ENCODE peak calls at places on chromosomes 6 and 20, in four cellular contexts. L is dorsolateral prefrontal cortex, M is astrocyte of the cerebellum, N is cardiac fibroblast. J is an unnamed sample.

GRCh38 chr6:83193747-83194582 is 808 bp downstream of the RWDD2A start:
- DNase-seq in N (peak; percentile 37), L (peak; percentile 35), M (no peak), J (no peak)

GRCh38 chr20:32062776-32063170 is 10.7 kb downstream of the HCK start:
- DNase-seq in M (no peak), L (peak; percentile 43), N (no peak), J (no peak)

GRCh38 chr6:170371588-170371987 is 65.0 kb downstream of the FAM120B start:
- DNase-seq in N (peak; percentile 15), M (no peak), L (peak; percentile 78), J (no peak)

GRCh38 chr6:39137235-39137634 is 22.2 kb upstream of the SAYSD1 start:
- DNase-seq in M (peak; percentile 12), L (no peak), N (peak; percentile 43), J (peak; percentile 6)

GRCh38 chr6:156842598-156843250 is 65.5 kb downstream of the ARID1B start:
- DNase-seq in N (peak; percentile 61), L (no peak), M (no peak), J (no peak)

GRCh38 chr6:116156405-116157326 is 30.7 kb upstream of the COL10A1 start:
- DNase-seq in M (no peak), N (no peak), L (no peak), J (no peak)

GRCh38 chr6:146781836-146782235 is 183.1 kb downstream of the ADGB start:
- DNase-seq in L (no peak), M (no peak), N (no peak), J (no peak)

GRCh38 chr6:154139894-154140293 is 100.9 kb downstream of the OPRM1 start:
- DNase-seq in M (no peak), N (no peak), L (no peak), J (no peak)

GRCh38 chr6:43717822-43718221 is 30.2 kb upstream of the MRPS18A start:
- DNase-seq in L (no peak), M (no peak), N (peak; percentile 53), J (no peak)

GRCh38 chr6:126804255-126805064 is 314.0 kb upstream of the RSPO3 start:
- DNase-seq in M (peak; percentile 39), N (peak; percentile 69), L (no peak), J (peak; percentile 13)

GRCh38 chr20:59830107-59831023 is 103.1 kb downstream of the SYCP2 start:
- DNase-seq in N (no peak), M (no peak), L (no peak), J (no peak)

GRCh38 chr6:55953384-55953783 is 78.0 kb upstream of the BMP5 start:
- DNase-seq in L (no peak), M (no peak), N (peak; percentile 78), J (peak; percentile 33)

GRCh38 chr20:44422083-44422482 is 53.6 kb upstream of the TTPAL start:
- DNase-seq in L (no peak), M (no peak), N (no peak), J (no peak)

GRCh38 chr20:52746768-52747167 is 225.4 kb upstream of the TSHZ2 start:
- DNase-seq in N (peak; percentile 17), M (no peak), L (no peak), J (no peak)

GRCh38 chr6:36580184-36580526 is 14.0 kb upstream of the SRSF3 start:
- DNase-seq in N (no peak), M (no peak), L (no peak), J (no peak)

GRCh38 chr20:59933849-59934585 is 580 bp upstream of the SYCP2 start:
- DNase-seq in N (peak; percentile 70), M (no peak), L (peak; percentile 64), J (no peak)

GRCh38 chr20:62065669-62066338 is at the start of gene TAF4:
- DNase-seq in N (peak; percentile 81), L (peak; percentile 44), M (no peak), J (peak; percentile 33)

GRCh38 chr6:149028767-149029405 is 282.1 kb downstream of the UST start:
- DNase-seq in L (no peak), M (peak; percentile 96), N (peak; percentile 96), J (peak; percentile 87)

GRCh38 chr6:317452-318144 is 25.3 kb downstream of the DUSP22 start:
- DNase-seq in M (no peak), L (no peak), N (no peak), J (no peak)

GRCh38 chr20:63227260-63227659 is 8.4 kb upstream of the BIRC7 start:
- DNase-seq in M (no peak), N (no peak), L (no peak), J (no peak)

GRCh38 chr6:100506651-100507050 is 41.9 kb upstream of the SIM1 start:
- DNase-seq in M (peak; percentile 63), N (peak; percentile 37), L (no peak), J (no peak)

GRCh38 chr20:48826883-48827771 is 672 bp downstream of the PREX1 start:
- DNase-seq in L (no peak), N (no peak), M (no peak), J (no peak)

GRCh38 chr20:44582321-44583025 is at the start of gene PKIG:
- DNase-seq in L (no peak), M (no peak), N (peak; percentile 90), J (peak; percentile 38)

GRCh38 chr20:32570401-32571190 is 14.5 kb downstream of the NOL4L start:
- DNase-seq in N (peak; percentile 35), L (no peak), M (no peak), J (no peak)

GRCh38 chr6:130307752-130308361 is 58.0 kb upstream of the TMEM200A start:
- DNase-seq in M (peak; percentile 26), N (no peak), L (no peak), J (peak; percentile 69)

J was measured in AG04450.